ENCODE peak calls at places on chromosomes 3 and 15, in ten cellular contexts. One of them, this sample, is unnamed.

GRCh38 chr15:55546718-55547117 is 38.7 kb upstream of the DNAAF4 start:
- DNase-seq in GF-D8: no peak
- DNase-seq in heart left ventricle: no peak
- DNase-seq in sigmoid colon: no peak
- DNase-seq in body of pancreas: no peak
- DNase-seq in HEK293T: no peak
- DNase-seq in naive B cell: no peak
- DNase-seq in HTR-8/SVneo: no peak
- DNase-seq in NB4: no peak
- DNase-seq in neural crest cell: no peak
- DNase-seq in this sample: no peak

GRCh38 chr3:49465269-49466034 is 4.6 kb upstream of the DAG1 start:
- DNase-seq in neural crest cell: peak; percentile 19
- DNase-seq in HEK293T: no peak
- DNase-seq in heart left ventricle: peak; percentile 37
- DNase-seq in NB4: peak; percentile 49
- DNase-seq in body of pancreas: no peak
- DNase-seq in naive B cell: no peak
- DNase-seq in GF-D8: no peak
- DNase-seq in HTR-8/SVneo: no peak
- DNase-seq in sigmoid colon: no peak
- DNase-seq in this sample: peak; percentile 76

GRCh38 chr3:106401666-106402319 is 533.0 kb upstream of the CBLB start:
- DNase-seq in body of pancreas: no peak
- DNase-seq in HEK293T: no peak
- DNase-seq in sigmoid colon: no peak
- DNase-seq in NB4: no peak
- DNase-seq in neural crest cell: no peak
- DNase-seq in HTR-8/SVneo: no peak
- DNase-seq in heart left ventricle: no peak
- DNase-seq in naive B cell: no peak
- DNase-seq in GF-D8: no peak
- DNase-seq in this sample: peak; percentile 7

GRCh38 chr3:151135548-151136337 is 50.3 kb downstream of the MED12L start:
- DNase-seq in heart left ventricle: peak; percentile 31
- DNase-seq in HEK293T: no peak
- DNase-seq in NB4: peak; percentile 18
- DNase-seq in HTR-8/SVneo: no peak
- DNase-seq in sigmoid colon: no peak
- DNase-seq in naive B cell: no peak
- DNase-seq in body of pancreas: peak; percentile 50
- DNase-seq in neural crest cell: no peak
- DNase-seq in GF-D8: no peak
- DNase-seq in this sample: no peak

GRCh38 chr15:48781481-48782081 is 29.3 kb downstream of the CEP152 start:
- DNase-seq in sigmoid colon: no peak
- DNase-seq in body of pancreas: no peak
- DNase-seq in HEK293T: no peak
- DNase-seq in naive B cell: no peak
- DNase-seq in GF-D8: no peak
- DNase-seq in HTR-8/SVneo: no peak
- DNase-seq in neural crest cell: no peak
- DNase-seq in heart left ventricle: no peak
- DNase-seq in NB4: no peak
- DNase-seq in this sample: no peak

GRCh38 chr15:54410481-54410880 is 432.2 kb downstream of the UNC13C start:
- DNase-seq in heart left ventricle: no peak
- DNase-seq in HTR-8/SVneo: no peak
- DNase-seq in GF-D8: no peak
- DNase-seq in neural crest cell: no peak
- DNase-seq in body of pancreas: no peak
- DNase-seq in sigmoid colon: no peak
- DNase-seq in NB4: no peak
- DNase-seq in HEK293T: no peak
- DNase-seq in naive B cell: no peak
- DNase-seq in this sample: no peak

GRCh38 chr3:127735767-127736693 is 63.3 kb downstream of the ABTB1 start:
- DNase-seq in HEK293T: no peak
- DNase-seq in naive B cell: peak; percentile 51
- DNase-seq in heart left ventricle: peak; percentile 52
- DNase-seq in NB4: no peak
- DNase-seq in body of pancreas: no peak
- DNase-seq in sigmoid colon: peak; percentile 74
- DNase-seq in neural crest cell: no peak
- DNase-seq in GF-D8: no peak
- DNase-seq in HTR-8/SVneo: no peak
- DNase-seq in this sample: peak; percentile 38

GRCh38 chr15:100914876-100915275 is 4.3 kb upstream of the LRRK1 start:
- DNase-seq in body of pancreas: no peak
- DNase-seq in GF-D8: no peak
- DNase-seq in HEK293T: no peak
- DNase-seq in heart left ventricle: no peak
- DNase-seq in sigmoid colon: no peak
- DNase-seq in NB4: peak; percentile 32
- DNase-seq in HTR-8/SVneo: no peak
- DNase-seq in neural crest cell: no peak
- DNase-seq in naive B cell: no peak
- DNase-seq in this sample: no peak